ENCODE peak calls at places on chromosome 10, in ten cellular contexts. One of them, this sample, is unnamed.

GRCh38 chr10:79403441-79404230 is 41.8 kb downstream of the ZCCHC24 start:
- DNase-seq in fibroblast of lung: peak
- DNase-seq in HFFc6: no peak
- DNase-seq in GM12864: no peak
- DNase-seq in testis: peak
- DNase-seq in nephron progenitor cell: peak
- DNase-seq in AG09319: no peak
- DNase-seq in right lobe of liver: peak
- DNase-seq in mesothelial cell of epicardium: no peak
- DNase-seq in OCI-LY7: no peak
- DNase-seq in this sample: peak

GRCh38 chr10:8061274-8062211 is 7.1 kb downstream of the GATA3 start:
- DNase-seq in fibroblast of lung: peak
- DNase-seq in HFFc6: no peak
- DNase-seq in GM12864: no peak
- DNase-seq in testis: no peak
- DNase-seq in nephron progenitor cell: no peak
- DNase-seq in AG09319: no peak
- DNase-seq in right lobe of liver: no peak
- DNase-seq in mesothelial cell of epicardium: no peak
- DNase-seq in OCI-LY7: no peak
- DNase-seq in this sample: no peak

GRCh38 chr10:127150136-127150535 is 46.3 kb downstream of the INSYN2A start:
- DNase-seq in fibroblast of lung: peak
- DNase-seq in HFFc6: peak
- DNase-seq in GM12864: no peak
- DNase-seq in testis: no peak
- DNase-seq in nephron progenitor cell: no peak
- DNase-seq in AG09319: no peak
- DNase-seq in right lobe of liver: no peak
- DNase-seq in mesothelial cell of epicardium: no peak
- DNase-seq in OCI-LY7: no peak
- DNase-seq in this sample: peak

GRCh38 chr10:132548106-132548823 is 10.7 kb downstream of the INPP5A start:
- DNase-seq in fibroblast of lung: no peak
- DNase-seq in HFFc6: no peak
- DNase-seq in GM12864: no peak
- DNase-seq in testis: no peak
- DNase-seq in nephron progenitor cell: no peak
- DNase-seq in AG09319: no peak
- DNase-seq in right lobe of liver: no peak
- DNase-seq in mesothelial cell of epicardium: no peak
- DNase-seq in OCI-LY7: no peak
- DNase-seq in this sample: no peak

GRCh38 chr10:59387951-59388431 is 25.6 kb upstream of the FAM13C start:
- DNase-seq in fibroblast of lung: peak
- DNase-seq in HFFc6: peak
- DNase-seq in GM12864: no peak
- DNase-seq in testis: no peak
- DNase-seq in nephron progenitor cell: no peak
- DNase-seq in AG09319: peak
- DNase-seq in right lobe of liver: no peak
- DNase-seq in mesothelial cell of epicardium: no peak
- DNase-seq in OCI-LY7: no peak
- DNase-seq in this sample: peak

GRCh38 chr10:114404171-114405010 is at the start of gene AFAP1L2:
- DNase-seq in fibroblast of lung: peak
- DNase-seq in HFFc6: no peak
- DNase-seq in GM12864: no peak
- DNase-seq in testis: no peak
- DNase-seq in nephron progenitor cell: peak
- DNase-seq in AG09319: no peak
- DNase-seq in right lobe of liver: no peak
- DNase-seq in mesothelial cell of epicardium: no peak
- DNase-seq in OCI-LY7: no peak
- DNase-seq in this sample: no peak

GRCh38 chr10:97573021-97573420 is 442 bp downstream of the ANKRD2 start:
- DNase-seq in fibroblast of lung: peak
- DNase-seq in HFFc6: no peak
- DNase-seq in GM12864: no peak
- DNase-seq in testis: no peak
- DNase-seq in nephron progenitor cell: no peak
- DNase-seq in AG09319: no peak
- DNase-seq in right lobe of liver: no peak
- DNase-seq in mesothelial cell of epicardium: no peak
- DNase-seq in OCI-LY7: no peak
- DNase-seq in this sample: no peak

GRCh38 chr10:103442031-103442461 is 10.1 kb downstream of the CALHM2 start:
- DNase-seq in fibroblast of lung: peak
- DNase-seq in HFFc6: no peak
- DNase-seq in GM12864: no peak
- DNase-seq in testis: peak
- DNase-seq in nephron progenitor cell: no peak
- DNase-seq in AG09319: no peak
- DNase-seq in right lobe of liver: no peak
- DNase-seq in mesothelial cell of epicardium: no peak
- DNase-seq in OCI-LY7: no peak
- DNase-seq in this sample: no peak

GRCh38 chr10:76311752-76312699 is 880.6 kb downstream of the LRMDA start:
- DNase-seq in fibroblast of lung: no peak
- DNase-seq in HFFc6: peak
- DNase-seq in GM12864: no peak
- DNase-seq in testis: peak
- DNase-seq in nephron progenitor cell: peak
- DNase-seq in AG09319: no peak
- DNase-seq in right lobe of liver: no peak
- DNase-seq in mesothelial cell of epicardium: no peak
- DNase-seq in OCI-LY7: peak
- DNase-seq in this sample: peak
- TF ChIP-seq CTCF in fibroblast of lung: peak
- TF ChIP-seq CTCF in HFFc6: peak
- TF ChIP-seq CTCF in GM12864: peak
- TF ChIP-seq CTCF in testis: peak
- TF ChIP-seq CTCF in nephron progenitor cell: peak
- TF ChIP-seq CTCF in AG09319: peak
- TF ChIP-seq CTCF in right lobe of liver: peak
- TF ChIP-seq CTCF in mesothelial cell of epicardium: peak
- TF ChIP-seq CTCF in OCI-LY7: peak
- TF ChIP-seq CTCF in this sample: peak

GRCh38 chr10:68333058-68333395 is 299 bp upstream of the PBLD start:
- DNase-seq in fibroblast of lung: peak
- DNase-seq in HFFc6: no peak
- DNase-seq in GM12864: no peak
- DNase-seq in testis: no peak
- DNase-seq in nephron progenitor cell: no peak
- DNase-seq in AG09319: no peak
- DNase-seq in right lobe of liver: no peak
- DNase-seq in mesothelial cell of epicardium: no peak
- DNase-seq in OCI-LY7: no peak
- DNase-seq in this sample: peak
- TF ChIP-seq CTCF in fibroblast of lung: no peak
- TF ChIP-seq CTCF in HFFc6: peak
- TF ChIP-seq CTCF in GM12864: no peak
- TF ChIP-seq CTCF in testis: no peak
- TF ChIP-seq CTCF in nephron progenitor cell: peak
- TF ChIP-seq CTCF in AG09319: no peak
- TF ChIP-seq CTCF in right lobe of liver: no peak
- TF ChIP-seq CTCF in mesothelial cell of epicardium: no peak
- TF ChIP-seq CTCF in OCI-LY7: no peak
- TF ChIP-seq CTCF in this sample: no peak

GRCh38 chr10:21496285-21497176 is 29.0 kb downstream of the SKIDA1 start:
- DNase-seq in fibroblast of lung: peak
- DNase-seq in HFFc6: peak
- DNase-seq in GM12864: no peak
- DNase-seq in testis: peak
- DNase-seq in nephron progenitor cell: peak
- DNase-seq in AG09319: no peak
- DNase-seq in right lobe of liver: peak
- DNase-seq in mesothelial cell of epicardium: peak
- DNase-seq in OCI-LY7: peak
- DNase-seq in this sample: no peak
- TF ChIP-seq CTCF in fibroblast of lung: peak
- TF ChIP-seq CTCF in HFFc6: peak
- TF ChIP-seq CTCF in GM12864: peak
- TF ChIP-seq CTCF in testis: no peak
- TF ChIP-seq CTCF in nephron progenitor cell: no peak
- TF ChIP-seq CTCF in AG09319: peak
- TF ChIP-seq CTCF in right lobe of liver: peak
- TF ChIP-seq CTCF in mesothelial cell of epicardium: no peak
- TF ChIP-seq CTCF in OCI-LY7: peak
- TF ChIP-seq CTCF in this sample: peak

DNA sequence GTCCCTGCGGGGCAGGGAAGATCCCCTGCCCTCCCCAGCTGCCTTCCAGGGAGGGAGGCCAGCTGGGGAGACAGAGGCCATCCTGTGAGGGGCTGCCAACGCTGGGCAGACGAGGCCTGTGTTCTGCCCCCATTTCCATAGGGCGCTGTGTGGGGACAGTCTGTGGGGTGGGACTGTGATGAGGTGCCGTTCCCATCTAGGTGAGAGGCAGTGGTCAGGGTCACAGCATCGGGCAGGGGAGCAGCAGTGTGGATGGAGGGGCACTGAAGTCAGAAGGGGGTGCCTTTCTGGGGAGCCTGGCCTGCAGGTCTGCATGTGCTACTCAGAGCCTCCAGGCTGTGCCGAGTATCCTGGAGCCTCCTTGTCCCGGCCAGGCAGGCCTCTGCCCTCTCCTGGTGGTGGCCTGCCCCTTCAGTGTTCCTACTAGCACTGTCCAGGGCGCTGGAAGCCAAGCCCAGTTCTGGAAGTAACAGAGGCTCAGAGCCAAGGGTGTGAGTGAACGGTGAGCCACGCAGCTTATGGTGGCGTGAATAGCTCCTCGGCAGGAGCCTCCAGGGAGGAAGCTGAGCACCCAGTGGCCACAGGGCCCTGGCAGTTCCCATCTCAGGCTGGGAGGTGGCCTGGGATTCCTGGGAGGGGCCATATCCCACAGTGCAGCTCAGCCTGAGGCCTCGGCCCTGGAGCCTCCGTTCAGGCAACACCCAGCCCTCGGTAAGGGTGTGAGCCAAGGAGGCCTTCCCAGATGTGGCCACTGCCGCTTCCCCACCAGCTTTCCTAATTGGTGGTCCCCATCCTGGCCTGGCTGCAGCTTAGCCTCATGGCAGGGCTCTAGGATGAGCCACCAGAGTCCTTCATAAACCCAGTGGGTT is 23.3 kb upstream of the CSGALNACT2 start:
- DNase-seq in fibroblast of lung: no peak
- DNase-seq in HFFc6: no peak
- DNase-seq in GM12864: no peak
- DNase-seq in testis: no peak
- DNase-seq in nephron progenitor cell: no peak
- DNase-seq in AG09319: no peak
- DNase-seq in right lobe of liver: no peak
- DNase-seq in mesothelial cell of epicardium: no peak
- DNase-seq in OCI-LY7: no peak
- DNase-seq in this sample: peak
- TF ChIP-seq CTCF in fibroblast of lung: peak
- TF ChIP-seq CTCF in HFFc6: peak
- TF ChIP-seq CTCF in GM12864: no peak
- TF ChIP-seq CTCF in testis: no peak
- TF ChIP-seq CTCF in nephron progenitor cell: no peak
- TF ChIP-seq CTCF in AG09319: no peak
- TF ChIP-seq CTCF in right lobe of liver: no peak
- TF ChIP-seq CTCF in mesothelial cell of epicardium: no peak
- TF ChIP-seq CTCF in OCI-LY7: no peak
- TF ChIP-seq CTCF in this sample: no peak

GRCh38 chr10:48309711-48310226 is 3.3 kb downstream of the MAPK8 start:
- DNase-seq in fibroblast of lung: peak
- DNase-seq in HFFc6: peak
- DNase-seq in GM12864: no peak
- DNase-seq in testis: no peak
- DNase-seq in nephron progenitor cell: no peak
- DNase-seq in AG09319: no peak
- DNase-seq in right lobe of liver: no peak
- DNase-seq in mesothelial cell of epicardium: no peak
- DNase-seq in OCI-LY7: peak
- DNase-seq in this sample: peak
- TF ChIP-seq CTCF in fibroblast of lung: no peak
- TF ChIP-seq CTCF in HFFc6: peak
- TF ChIP-seq CTCF in GM12864: peak
- TF ChIP-seq CTCF in testis: no peak
- TF ChIP-seq CTCF in nephron progenitor cell: no peak
- TF ChIP-seq CTCF in AG09319: peak
- TF ChIP-seq CTCF in right lobe of liver: peak
- TF ChIP-seq CTCF in mesothelial cell of epicardium: no peak
- TF ChIP-seq CTCF in OCI-LY7: peak
- TF ChIP-seq CTCF in this sample: no peak

DNA sequence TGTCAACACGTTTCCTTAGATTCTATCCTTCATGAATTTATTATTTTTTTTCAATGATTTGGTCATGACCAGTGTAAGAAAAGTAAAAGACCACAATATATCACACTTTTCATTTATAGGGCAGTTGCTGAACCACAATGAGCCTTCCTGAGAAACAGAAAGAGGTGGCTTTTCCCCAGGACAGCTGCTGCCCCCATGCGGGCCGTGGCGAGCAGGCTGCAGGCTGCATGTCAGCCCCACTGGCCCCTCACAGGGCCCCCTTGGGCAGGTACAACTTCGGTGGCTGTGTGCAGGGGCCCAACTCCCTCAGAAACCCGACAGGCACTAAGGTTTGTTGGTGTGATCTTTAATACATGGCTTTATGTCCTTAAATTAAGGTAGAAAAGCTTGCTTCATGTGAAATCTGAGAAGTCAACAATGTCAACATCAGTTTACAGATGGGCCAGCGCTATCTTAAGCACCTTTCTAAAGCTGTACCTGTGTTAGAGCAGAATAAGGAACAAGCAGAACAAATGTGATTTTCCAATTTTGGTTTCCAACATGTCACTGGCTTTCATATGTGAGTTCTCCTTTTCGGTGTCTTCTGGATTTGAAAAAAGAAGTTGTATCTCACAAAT is 10.6 kb downstream of the BEND7 start:
- DNase-seq in fibroblast of lung: no peak
- DNase-seq in HFFc6: no peak
- DNase-seq in GM12864: no peak
- DNase-seq in testis: no peak
- DNase-seq in nephron progenitor cell: peak
- DNase-seq in AG09319: no peak
- DNase-seq in right lobe of liver: no peak
- DNase-seq in mesothelial cell of epicardium: no peak
- DNase-seq in OCI-LY7: no peak
- DNase-seq in this sample: no peak
- TF ChIP-seq CTCF in fibroblast of lung: peak
- TF ChIP-seq CTCF in HFFc6: peak
- TF ChIP-seq CTCF in GM12864: peak
- TF ChIP-seq CTCF in testis: no peak
- TF ChIP-seq CTCF in nephron progenitor cell: peak
- TF ChIP-seq CTCF in AG09319: no peak
- TF ChIP-seq CTCF in right lobe of liver: peak
- TF ChIP-seq CTCF in mesothelial cell of epicardium: no peak
- TF ChIP-seq CTCF in OCI-LY7: no peak
- TF ChIP-seq CTCF in this sample: peak

This sample was measured in foreskin fibroblast.